ENCODE peak calls at places on chromosomes 3 and 15, in six cellular contexts. X, R, J, B, T and N are unnamed samples. For H3K4me1, the result is how much of the 10 kb centered on the place peaks cover.

GRCh38 chr3:127585163-127585812 is 5.2 kb downstream of the TPRA1 start:
- DNase-seq in X (no peak), R (peak), J (no peak), B (no peak), T (no peak), N (no peak)

GRCh38 chr3:168047190-168047795 is 48.4 kb downstream of the GOLIM4 start:
- DNase-seq in X (peak), R (peak), J (no peak), B (peak), T (no peak), N (peak)

GRCh38 chr3:169104541-169104940 is 559.0 kb downstream of the MECOM start:
- DNase-seq in X (no peak), R (peak), J (no peak), B (no peak), T (no peak), N (no peak)

GRCh38 chr3:9743548-9743947 is 6.2 kb upstream of the OGG1 start:
- DNase-seq in X (no peak), R (no peak), J (no peak), B (no peak), T (no peak), N (no peak)

GRCh38 chr15:59369597-59369996 is 3.1 kb downstream of the MYO1E start:
- DNase-seq in X (no peak), R (no peak), J (no peak), B (no peak), T (no peak), N (no peak)

GRCh38 chr15:68691667-68692066 is 112.9 kb downstream of the CORO2B start:
- DNase-seq in X (no peak), R (no peak), J (no peak), B (peak), T (no peak), N (no peak)

GRCh38 chr15:82093774-82094211 is 48.0 kb upstream of the MEX3B start:
- DNase-seq in X (no peak), R (peak), J (no peak), B (no peak), T (no peak), N (no peak)

GRCh38 chr3:172315401-172316091 is 132.7 kb downstream of the GHSR start:
- DNase-seq in X (peak), R (peak), J (no peak), B (no peak), T (no peak), N (peak)

GRCh38 chr15:99134317-99134821 is 29.5 kb downstream of the SYNM start:
- DNase-seq in X (no peak), R (no peak), J (no peak), B (no peak), T (no peak), N (no peak)

GRCh38 chr3:193744048-193744821 is 151.2 kb downstream of the OPA1 start:
- DNase-seq in X (peak), R (no peak), J (no peak), B (peak), T (no peak), N (no peak)

GRCh38 chr3:189967254-189967865 is 153.3 kb downstream of the P3H2 start:
- DNase-seq in X (peak), R (peak), J (no peak), B (peak), T (no peak), N (peak)

GRCh38 chr3:27094721-27095120 is 274.5 kb downstream of the NEK10 start:
- DNase-seq in X (no peak), R (no peak), J (no peak), B (no peak), T (no peak), N (no peak)

GRCh38 chr3:72661115-72661457 is 187.2 kb downstream of the SHQ1 start:
- DNase-seq in X (no peak), R (peak), J (peak), B (no peak), T (no peak), N (no peak)

GRCh38 chr15:91853968-91854943 is 748 bp downstream of the SLCO3A1 start:
- DNase-seq in X (peak), R (no peak), J (no peak), B (peak), T (peak), N (peak)

GRCh38 chr15:80242132-80242769 is 9.8 kb downstream of the CTXND1 start:
- DNase-seq in X (peak), R (peak), J (no peak), B (peak), T (peak), N (peak)

GRCh38 chr3:139577899-139578298 is 38.4 kb upstream of the RBP1 start:
- DNase-seq in X (peak), R (no peak), J (no peak), B (no peak), T (peak), N (peak)

GRCh38 chr3:107978116-107979057 is 112.4 kb downstream of the CD47 start:
- DNase-seq in X (no peak), R (no peak), J (no peak), B (no peak), T (no peak), N (no peak)

GRCh38 chr15:72873379-72874233 is 90.0 kb upstream of the ADPGK start:
- DNase-seq in X (no peak), R (no peak), J (peak), B (no peak), T (peak), N (no peak)

GRCh38 chr3:136070953-136071949 is 105.7 kb downstream of the PPP2R3A start:
- DNase-seq in X (peak), R (peak), J (peak), B (peak), T (no peak), N (peak)

GRCh38 chr3:136074546-136074945 is 109.0 kb downstream of the PPP2R3A start:
- DNase-seq in X (no peak), R (peak), J (no peak), B (no peak), T (no peak), N (no peak)

GRCh38 chr3:136078421-136079364 is 113.2 kb downstream of the PPP2R3A start:
- DNase-seq in X (no peak), R (peak), J (no peak), B (no peak), T (no peak), N (no peak)

GRCh38 chr3:136075816-136076215 is 110.3 kb downstream of the PPP2R3A start:
- DNase-seq in X (peak), R (peak), J (peak), B (no peak), T (no peak), N (no peak)

DNA sequence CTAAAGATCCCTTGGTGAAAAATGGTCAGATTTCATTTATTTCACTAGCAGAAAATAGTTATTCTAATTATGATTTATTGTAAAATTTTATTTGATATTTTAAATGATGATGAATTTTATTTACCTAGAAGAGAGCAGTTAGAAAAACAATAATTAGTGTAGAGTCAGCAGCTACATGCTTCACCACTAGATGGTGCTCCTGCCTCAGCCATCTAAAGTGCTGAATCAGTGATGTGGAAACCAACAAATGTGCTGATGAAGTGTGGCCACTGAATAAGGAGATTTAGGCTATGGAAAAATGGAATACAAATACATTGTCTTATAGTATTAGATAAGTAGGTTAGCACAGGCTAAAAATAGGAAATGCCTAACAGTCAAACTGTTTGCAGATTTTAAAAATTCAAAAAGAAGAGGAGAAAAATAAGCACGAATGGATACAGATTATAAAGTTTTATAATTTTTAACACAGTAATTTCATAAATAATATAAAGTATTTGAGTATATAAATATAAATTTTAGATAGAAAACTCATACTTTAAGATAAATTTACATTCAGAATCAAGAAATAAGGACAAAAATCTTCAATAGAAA is 109.8 kb downstream of the PPP2R3A start:
- DNase-seq in X (peak), R (peak), J (peak), B (peak), T (no peak), N (peak)
- H3K4me1 ChIP-seq in X (under half), R (under half), J (under half), B (under half), T (under half), N (under half)

GRCh38 chr3:99248913-99249312 is 347.4 kb upstream of the DCBLD2 start:
- DNase-seq in X (no peak), R (no peak), J (no peak), B (no peak), T (no peak), N (no peak)
- H3K4me1 ChIP-seq in X (under half), R (under half), J (under half), B (under half), T (under half), N (under half)

GRCh38 chr15:65067645-65068416 is at the start of gene RASL12:
- DNase-seq in X (peak), R (no peak), J (no peak), B (peak), T (no peak), N (no peak)
- H3K4me1 ChIP-seq in X (under half), R (under half), J (under half), B (under half), T (half or more), N (under half)

DNA sequence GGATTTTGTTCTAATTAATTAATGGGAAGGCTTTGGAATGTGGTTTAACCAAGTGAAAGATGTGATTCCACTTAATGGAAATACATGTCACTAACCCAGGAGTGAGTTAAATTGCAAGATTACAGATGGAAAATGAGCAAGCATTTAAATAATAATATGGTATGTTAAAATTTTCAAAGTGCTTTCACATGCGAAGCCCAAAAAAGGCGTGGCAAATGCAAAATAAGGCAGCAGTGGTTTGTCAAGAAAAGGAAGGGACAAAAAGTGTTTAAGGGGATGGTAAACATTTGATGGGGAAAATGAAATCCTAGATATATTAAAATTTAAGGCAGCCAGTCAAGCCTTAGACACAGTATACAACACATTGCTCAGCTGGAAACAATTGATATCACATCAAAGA is 2.9 kb downstream of the TICRR start:
- DNase-seq in X (no peak), R (no peak), J (no peak), B (no peak), T (no peak), N (no peak)
- H3K4me1 ChIP-seq in X (under half), R (under half), J (under half), B (under half), T (under half), N (under half)

DNA sequence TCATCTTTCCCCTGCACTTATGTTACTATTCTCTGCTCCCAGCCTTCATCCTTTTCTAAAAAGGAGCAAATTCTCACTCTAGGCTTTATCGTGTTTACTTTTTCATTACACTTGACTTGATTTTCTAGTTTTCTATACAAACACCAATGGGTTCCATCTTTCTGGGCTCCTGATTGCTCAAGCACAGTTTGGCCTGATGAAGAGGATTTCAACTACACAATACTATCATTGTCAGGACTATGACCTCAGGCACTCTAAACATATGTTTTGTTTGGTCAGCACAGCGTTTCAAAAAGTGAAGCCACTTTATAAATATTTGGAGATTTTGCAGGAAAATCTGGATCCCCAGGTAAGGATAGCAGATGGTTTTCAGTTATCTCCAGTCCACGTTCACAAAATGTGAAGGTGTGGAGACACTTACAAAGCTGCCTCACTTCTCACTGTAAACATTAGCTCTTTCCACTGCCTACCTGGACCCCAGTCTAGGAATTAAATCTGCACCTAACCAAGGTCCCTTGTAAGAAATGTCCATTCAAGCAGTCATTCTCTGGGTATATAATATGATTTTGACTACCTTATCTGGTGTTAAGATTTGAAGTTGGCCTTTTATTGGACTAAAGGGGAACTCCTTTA is 86.2 kb downstream of the TGFBR2 start:
- DNase-seq in X (no peak), R (no peak), J (no peak), B (no peak), T (no peak), N (no peak)
- H3K4me1 ChIP-seq in X (under half), R (under half), J (under half), B (under half), T (half or more), N (under half)

GRCh38 chr15:66746231-66746605 is 44.2 kb downstream of the SMAD6 start:
- DNase-seq in X (no peak), R (no peak), J (no peak), B (no peak), T (no peak), N (no peak)

GRCh38 chr15:66747866-66748265 is 45.8 kb downstream of the SMAD6 start:
- DNase-seq in X (no peak), R (no peak), J (no peak), B (no peak), T (no peak), N (no peak)

GRCh38 chr15:66745530-66746230 is 43.6 kb downstream of the SMAD6 start:
- DNase-seq in X (no peak), R (no peak), J (no peak), B (no peak), T (no peak), N (no peak)

GRCh38 chr15:66748320-66748779 is 46.3 kb downstream of the SMAD6 start:
- DNase-seq in X (no peak), R (peak), J (no peak), B (no peak), T (no peak), N (no peak)

GRCh38 chr15:66747223-66747622 is 45.2 kb downstream of the SMAD6 start:
- DNase-seq in X (no peak), R (no peak), J (no peak), B (no peak), T (no peak), N (no peak)
- H3K4me1 ChIP-seq in X (under half), R (half or more), J (under half), B (under half), T (half or more), N (under half)

GRCh38 chr3:43496740-43497375 is 125.0 kb downstream of the ANO10 start:
- DNase-seq in X (no peak), R (peak), J (no peak), B (no peak), T (no peak), N (no peak)

GRCh38 chr3:43499256-43499655 is 122.6 kb downstream of the ANO10 start:
- DNase-seq in X (no peak), R (no peak), J (no peak), B (no peak), T (no peak), N (no peak)

GRCh38 chr3:43497405-43497804 is 124.4 kb downstream of the ANO10 start:
- DNase-seq in X (no peak), R (no peak), J (no peak), B (no peak), T (no peak), N (no peak)

GRCh38 chr3:43503067-43503728 is 118.6 kb downstream of the ANO10 start:
- DNase-seq in X (peak), R (peak), J (no peak), B (peak), T (no peak), N (no peak)

DNA sequence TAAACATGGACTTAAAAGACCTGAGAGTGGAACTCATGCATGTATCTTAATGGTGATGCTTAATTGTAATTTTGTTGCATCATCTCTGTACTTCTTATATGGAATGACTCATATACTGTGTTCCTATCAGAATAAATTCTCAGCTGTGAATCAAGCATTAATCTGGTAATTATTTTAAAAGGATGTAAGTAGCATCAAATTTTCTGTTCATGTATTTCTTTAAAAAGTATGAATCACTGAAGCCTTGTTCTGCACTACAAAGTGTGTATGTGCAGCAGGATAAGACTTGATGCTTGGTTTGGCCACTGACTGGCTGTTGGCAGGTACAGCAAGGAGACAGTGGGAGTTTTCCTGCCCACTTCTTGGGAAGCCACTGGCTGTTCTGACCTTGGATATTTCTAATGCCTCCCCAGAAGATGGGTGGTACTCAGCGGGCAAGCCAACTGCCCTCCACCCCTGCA is 123.9 kb downstream of the ANO10 start:
- DNase-seq in X (no peak), R (peak), J (no peak), B (no peak), T (no peak), N (no peak)
- H3K4me1 ChIP-seq in X (under half), R (under half), J (under half), B (under half), T (under half), N (under half)

GRCh38 chr3:31654998-31655397 is 122.3 kb downstream of the STT3B start:
- DNase-seq in X (no peak), R (no peak), J (no peak), B (no peak), T (no peak), N (no peak)
- H3K4me1 ChIP-seq in X (under half), R (under half), J (under half), B (under half), T (under half), N (under half)